ENCODE peak calls at places on chromosomes 7 and 10, in five cellular contexts. R, S, Z, C and K are unnamed samples.

GRCh38 chr7:134866581-134866980 is 87.1 kb downstream of the CALD1 start:
- DNase-seq in R (peak), S (no peak), Z (no peak), C (no peak), K (no peak)

GRCh38 chr7:31102151-31102972 is 50.3 kb downstream of the ADCYAP1R1 start:
- DNase-seq in R (no peak), S (no peak), Z (no peak), C (no peak), K (no peak)

GRCh38 chr7:84455788-84456187 is 261.2 kb upstream of the SEMA3A start:
- DNase-seq in R (no peak), S (no peak), Z (no peak), C (no peak), K (no peak)

GRCh38 chr10:96794786-96795733 is 37.0 kb upstream of the LCOR start:
- DNase-seq in R (no peak), S (no peak), Z (peak), C (no peak), K (no peak)

GRCh38 chr10:71419750-71420149 is 23.0 kb downstream of the CDH23 start:
- DNase-seq in R (no peak), S (no peak), Z (no peak), C (no peak), K (no peak)

GRCh38 chr10:86330778-86331763 is 35.5 kb downstream of the GRID1 start:
- DNase-seq in R (no peak), S (peak), Z (no peak), C (no peak), K (no peak)

GRCh38 chr7:92179393-92179924 is 517 bp upstream of the LRRD1 start:
- DNase-seq in R (peak), S (no peak), Z (no peak), C (no peak), K (no peak)

GRCh38 chr10:130615463-130615862 is 479.3 kb downstream of the GLRX3 start:
- DNase-seq in R (no peak), S (no peak), Z (no peak), C (no peak), K (no peak)

GRCh38 chr7:48887500-48887899 is 36.8 kb upstream of the CDC14C start:
- DNase-seq in R (no peak), S (no peak), Z (no peak), C (no peak), K (no peak)

GRCh38 chr10:71269301-71270288 is 49.5 kb upstream of the SLC29A3 start:
- DNase-seq in R (no peak), S (no peak), Z (peak), C (no peak), K (no peak)

GRCh38 chr10:6751363-6751762 is 171.3 kb upstream of the PRKCQ start:
- DNase-seq in R (no peak), S (no peak), Z (no peak), C (no peak), K (no peak)

GRCh38 chr7:158649279-158649678 is 55.3 kb downstream of the NCAPG2 start:
- DNase-seq in R (no peak), S (no peak), Z (no peak), C (no peak), K (no peak)

GRCh38 chr10:122363722-122364463 is 10.6 kb upstream of the PLEKHA1 start:
- DNase-seq in R (no peak), S (no peak), Z (no peak), C (no peak), K (no peak)

GRCh38 chr10:33288127-33288526 is 46.3 kb downstream of the NRP1 start:
- DNase-seq in R (no peak), S (no peak), Z (no peak), C (no peak), K (no peak)

GRCh38 chr7:44282601-44283171 is 42.7 kb downstream of the CAMK2B start:
- DNase-seq in R (no peak), S (no peak), Z (peak), C (peak), K (no peak)

GRCh38 chr7:226281-226882 is 34.0 kb downstream of the FAM20C start:
- DNase-seq in R (no peak), S (no peak), Z (no peak), C (no peak), K (no peak)
- TF ChIP-seq CTCF in R (no peak), S (no peak), Z (no peak), C (no peak), K (no peak)

DNA sequence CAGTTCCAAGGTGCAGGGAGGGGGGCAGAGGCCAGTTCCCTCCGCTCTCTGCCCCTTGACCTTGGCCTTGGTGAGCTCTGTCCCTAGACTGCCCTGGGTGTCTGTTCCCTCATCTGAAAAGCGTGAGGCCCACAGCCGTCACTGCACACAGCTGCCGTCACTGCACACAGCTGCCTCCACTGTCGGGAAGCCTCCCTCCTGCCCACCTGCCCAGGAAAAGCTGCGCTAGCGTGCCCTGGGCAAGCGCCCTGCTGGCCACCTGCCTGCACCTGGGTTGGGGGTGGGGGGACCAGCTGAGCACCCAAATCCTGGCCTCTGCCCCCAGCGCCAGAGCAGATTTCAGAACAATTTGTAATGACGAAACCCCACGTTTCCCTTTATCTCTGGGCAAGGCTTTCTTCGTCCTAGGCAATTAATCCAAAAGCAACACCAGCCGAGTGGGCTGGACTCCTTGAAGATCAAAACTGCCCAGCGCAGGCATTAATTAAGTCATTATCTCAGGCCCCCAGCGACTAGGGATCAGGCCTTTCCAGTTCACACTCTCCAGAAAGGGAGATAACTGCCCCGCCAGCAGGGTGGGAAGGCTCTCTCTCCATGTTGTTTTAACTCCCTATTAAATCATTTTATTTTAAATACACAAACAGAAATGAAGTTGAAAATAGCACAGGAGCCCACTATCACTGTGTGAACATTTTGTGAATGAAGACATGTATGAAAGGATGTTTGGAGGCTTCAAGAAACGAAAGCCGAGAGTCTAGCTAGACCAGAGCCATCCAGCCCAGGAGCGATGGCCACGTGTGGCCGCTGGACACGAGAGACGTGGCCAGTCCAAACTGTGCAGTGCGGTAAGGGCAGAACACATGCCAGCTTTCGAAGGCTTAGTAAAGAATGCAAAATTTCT is 4.0 kb upstream of the PDGFA start:
- DNase-seq in R (no peak), S (peak), Z (no peak), C (no peak), K (no peak)
- TF ChIP-seq CTCF in R (no peak), S (no peak), Z (no peak), C (no peak), K (no peak)

GRCh38 chr10:112503643-112504042 is 56.6 kb downstream of the VTI1A start:
- DNase-seq in R (no peak), S (no peak), Z (no peak), C (no peak), K (no peak)
- TF ChIP-seq CTCF in R (no peak), S (no peak), Z (no peak), C (no peak), K (no peak)

DNA sequence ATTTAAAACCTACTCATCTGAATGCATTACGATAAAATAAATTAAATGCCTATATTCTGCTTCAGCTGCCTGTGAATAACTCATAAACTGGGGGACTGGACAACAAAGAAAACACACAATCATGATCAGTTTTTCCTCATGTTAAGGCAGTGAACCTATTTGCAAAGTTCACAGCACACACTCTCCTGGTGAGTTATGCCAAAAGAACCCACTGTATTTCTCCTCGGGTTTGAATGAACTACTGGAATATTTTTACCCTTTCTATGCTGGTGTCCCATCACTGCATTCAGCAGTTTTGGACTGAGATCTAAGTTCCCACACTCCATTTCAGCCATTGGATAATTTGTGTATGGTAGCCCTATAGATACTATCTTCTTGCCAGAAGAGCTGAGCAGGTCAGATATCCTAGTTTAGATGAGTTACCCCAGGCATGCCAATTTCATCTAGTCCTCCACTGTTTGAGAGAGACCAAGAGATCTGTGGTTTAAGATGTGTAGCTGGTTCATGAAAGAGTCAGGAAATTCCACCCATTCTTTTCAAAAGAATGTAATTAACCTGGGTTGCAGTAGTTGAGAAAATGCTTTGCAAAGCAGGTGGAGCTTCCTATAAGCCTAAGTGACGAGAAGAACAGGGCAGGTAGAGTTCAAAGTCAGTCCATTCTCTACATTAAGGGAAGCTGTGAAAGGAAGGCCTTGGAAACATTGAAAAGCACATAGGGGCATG is 101.7 kb downstream of the PLXDC2 start:
- DNase-seq in R (no peak), S (no peak), Z (no peak), C (no peak), K (no peak)
- TF ChIP-seq CTCF in R (no peak), S (no peak), Z (no peak), C (no peak), K (no peak)

DNA sequence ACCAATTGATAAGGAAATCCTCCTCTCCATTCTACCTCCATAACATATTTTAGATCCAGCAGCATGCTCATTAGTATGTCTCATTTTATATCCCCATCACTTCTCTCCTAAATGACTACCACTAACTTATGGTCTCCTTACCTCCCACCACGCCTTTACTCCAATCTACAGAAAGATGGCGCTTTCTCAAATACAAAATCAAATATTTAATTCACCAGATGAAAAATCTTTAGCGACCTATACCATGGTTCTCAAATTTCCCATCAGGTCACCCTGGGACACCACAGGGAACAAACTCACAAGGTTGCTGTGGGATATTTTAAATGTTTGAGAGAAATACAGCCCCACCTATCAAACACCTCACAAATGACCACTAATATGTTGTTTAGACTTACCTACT is 27.0 kb upstream of the EBLN1 start:
- DNase-seq in R (no peak), S (no peak), Z (no peak), C (no peak), K (no peak)
- TF ChIP-seq CTCF in R (no peak), S (no peak), Z (no peak), C (no peak), K (peak)

DNA sequence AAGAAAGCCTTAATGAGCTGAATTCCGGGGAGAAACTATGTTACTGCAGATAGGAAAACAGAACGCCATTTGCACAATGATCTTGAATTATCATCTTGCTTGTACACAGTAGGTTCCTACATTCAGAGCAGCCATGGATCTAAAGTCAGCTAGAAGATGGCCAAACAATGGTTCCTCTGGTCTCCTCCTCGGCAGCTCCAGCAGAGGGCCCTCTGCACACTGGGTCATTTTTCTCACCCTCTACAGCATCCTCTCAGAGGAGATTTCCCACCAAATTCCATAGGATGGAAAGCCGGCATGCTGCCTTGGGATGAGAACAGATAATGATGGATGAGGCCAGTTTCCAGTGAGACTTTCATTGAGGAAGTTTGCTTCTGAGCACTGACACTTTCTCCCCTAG is 308.5 kb upstream of the NFE2L3 start:
- DNase-seq in R (no peak), S (no peak), Z (no peak), C (no peak), K (no peak)
- TF ChIP-seq CTCF in R (no peak), S (no peak), Z (no peak), C (peak), K (no peak)

DNA sequence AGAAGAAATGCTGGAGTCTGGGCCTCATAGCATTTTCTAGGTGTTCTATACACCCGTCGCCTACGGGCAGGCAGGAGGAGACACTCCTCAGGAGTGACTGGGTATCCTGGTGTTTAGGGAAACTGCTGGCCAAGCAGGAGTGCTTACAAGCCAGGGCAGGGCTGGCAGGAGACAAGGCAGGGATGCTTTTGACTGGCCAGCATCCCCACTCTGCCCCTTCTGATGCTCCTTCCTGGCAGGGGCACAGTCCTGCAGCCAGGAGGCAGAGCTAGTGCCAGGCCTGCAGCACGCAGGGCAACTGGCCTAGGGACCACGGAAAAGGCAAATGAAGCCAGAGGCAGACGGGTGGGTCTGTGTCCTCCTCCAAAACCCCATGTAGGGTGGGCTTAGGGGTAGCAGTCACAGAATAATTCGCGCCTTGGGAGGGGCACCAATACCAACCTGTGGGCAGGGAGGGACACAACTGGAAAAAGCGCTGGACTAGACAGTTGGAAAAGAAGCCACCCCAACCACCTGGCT is 4.9 kb downstream of the IMPDH1 start:
- DNase-seq in R (no peak), S (no peak), Z (no peak), C (peak), K (peak)
- TF ChIP-seq CTCF in R (no peak), S (no peak), Z (no peak), C (no peak), K (no peak)

GRCh38 chr7:100781255-100781654 is 46.1 kb downstream of the EPHB4 start:
- DNase-seq in R (no peak), S (no peak), Z (no peak), C (no peak), K (no peak)
- TF ChIP-seq CTCF in R (no peak), S (no peak), Z (no peak), C (no peak), K (no peak)